ENCODE peak calls at places on chromosomes 12 and 14, in five cellular contexts. W, Z, H, I and S are unnamed samples.

GRCh38 chr12:49369723-49370145 is 2.5 kb downstream of the SPATS2 start:
- DNase-seq in W (no peak), Z (peak; percentile 77), H (peak; percentile 41), I (peak; percentile 44), S (peak; percentile 79)

GRCh38 chr14:68379510-68380303 is 413.2 kb downstream of the ZFP36L1 start:
- DNase-seq in W (no peak), Z (no peak), H (no peak), I (no peak), S (no peak)

GRCh38 chr12:96720363-96720705 is 186.7 kb upstream of the NEDD1 start:
- DNase-seq in W (no peak), Z (no peak), H (no peak), I (no peak), S (no peak)

GRCh38 chr12:47686645-47687240 is 19.1 kb downstream of the RPAP3 start:
- DNase-seq in W (peak; percentile 18), Z (peak; percentile 33), H (peak; percentile 25), I (peak; percentile 44), S (no peak)

GRCh38 chr12:20364501-20364900 is 3.8 kb upstream of the PDE3A start:
- DNase-seq in W (no peak), Z (no peak), H (no peak), I (no peak), S (no peak)

GRCh38 chr12:93709386-93709785 is 32.2 kb downstream of the CRADD start:
- DNase-seq in W (no peak), Z (no peak), H (no peak), I (no peak), S (no peak)

GRCh38 chr12:84619053-84619452 is 293.5 kb downstream of the SLC6A15 start:
- DNase-seq in W (no peak), Z (no peak), H (no peak), I (no peak), S (no peak)

GRCh38 chr12:49346659-49347306 is at the start of gene DNAJC22:
- DNase-seq in W (no peak), Z (peak; percentile 75), H (no peak), I (no peak), S (no peak)

GRCh38 chr12:77734489-77734888 is 96.2 kb upstream of the NAV3 start:
- DNase-seq in W (no peak), Z (no peak), H (no peak), I (no peak), S (no peak)

GRCh38 chr12:54719691-54720090 is 71.5 kb upstream of the DCD start:
- DNase-seq in W (no peak), Z (no peak), H (no peak), I (no peak), S (no peak)

GRCh38 chr12:6476496-6476895 is 6.0 kb upstream of the VAMP1 start:
- DNase-seq in W (no peak), Z (no peak), H (no peak), I (no peak), S (no peak)

GRCh38 chr14:93105362-93105761 is 10.4 kb downstream of the ITPK1 start:
- DNase-seq in W (no peak), Z (no peak), H (no peak), I (no peak), S (no peak)

GRCh38 chr14:50957296-50957695 is 13.0 kb upstream of the PYGL start:
- DNase-seq in W (no peak), Z (no peak), H (no peak), I (no peak), S (no peak)

GRCh38 chr12:26090853-26091510 is 33.9 kb downstream of the BHLHE41 start:
- DNase-seq in W (no peak), Z (no peak), H (peak; percentile 7), I (no peak), S (no peak)

GRCh38 chr14:104119119-104119699 is 19.2 kb upstream of the KIF26A start:
- DNase-seq in W (no peak), Z (no peak), H (no peak), I (no peak), S (no peak)

GRCh38 chr12:65609359-65609771 is 214.9 kb upstream of the HMGA2 start:
- DNase-seq in W (peak; percentile 48), Z (no peak), H (no peak), I (no peak), S (no peak)

GRCh38 chr14:76090611-76091010 is 61.1 kb upstream of the GPATCH2L start:
- DNase-seq in W (no peak), Z (no peak), H (no peak), I (no peak), S (no peak)

GRCh38 chr12:133130038-133130807 is at the start of the genes ZNF10 and ZNF891:
- DNase-seq in W (no peak), Z (peak; percentile 96), H (peak; percentile 90), I (peak; percentile 95), S (peak; percentile 76)

GRCh38 chr12:2562400-2562799 is 232.4 kb upstream of the FKBP4 start:
- DNase-seq in W (no peak), Z (no peak), H (no peak), I (peak; percentile 55), S (no peak)

GRCh38 chr14:66233571-66233970 is 252.6 kb upstream of the CCDC196 start:
- DNase-seq in W (no peak), Z (no peak), H (no peak), I (peak; percentile 8), S (no peak)

GRCh38 chr14:55451398-55451797 is 11.0 kb upstream of the TBPL2 start:
- DNase-seq in W (no peak), Z (no peak), H (no peak), I (no peak), S (no peak)

GRCh38 chr14:101588286-101588975 is 27.1 kb downstream of the DIO3 start:
- DNase-seq in W (no peak), Z (no peak), H (no peak), I (peak; percentile 56), S (no peak)

GRCh38 chr12:102470964-102471363 is 9.4 kb downstream of the IGF1 start:
- DNase-seq in W (no peak), Z (no peak), H (no peak), I (no peak), S (no peak)

GRCh38 chr14:24816011-24816928 is 182.3 kb upstream of the GZMB start:
- DNase-seq in W (no peak), Z (no peak), H (peak; percentile 100), I (no peak), S (no peak)

GRCh38 chr12:101745481-101745880 is 6.2 kb upstream of the SYCP3 start:
- DNase-seq in W (no peak), Z (no peak), H (no peak), I (no peak), S (no peak)

GRCh38 chr12:76398106-76398505 is 49.9 kb upstream of the BBS10 start:
- DNase-seq in W (no peak), Z (no peak), H (no peak), I (no peak), S (no peak)

GRCh38 chr12:49585477-49586445 is 17.8 kb upstream of the MCRS1 start:
- DNase-seq in W (no peak), Z (no peak), H (no peak), I (no peak), S (no peak)

GRCh38 chr12:93943766-93944165 is 204.6 kb upstream of the PLXNC1 start:
- DNase-seq in W (peak; percentile 3), Z (peak; percentile 19), H (no peak), I (no peak), S (no peak)

GRCh38 chr12:47383942-47384341 is 304.2 kb upstream of the AMIGO2 start:
- DNase-seq in W (no peak), Z (no peak), H (no peak), I (no peak), S (no peak)

GRCh38 chr12:7859552-7859951 is 13.2 kb downstream of the SLC2A14 start:
- DNase-seq in W (no peak), Z (no peak), H (no peak), I (no peak), S (no peak)

GRCh38 chr12:131046813-131047788 is 93.4 kb downstream of the ADGRD1 start:
- DNase-seq in W (no peak), Z (peak; percentile 37), H (no peak), I (no peak), S (no peak)

GRCh38 chr14:105475269-105475915 is 771 bp downstream of the CRIP2 start:
- DNase-seq in W (no peak), Z (no peak), H (no peak), I (no peak), S (no peak)

GRCh38 chr12:71693126-71693525 is 7.2 kb downstream of the TMEM19 start:
- DNase-seq in W (no peak), Z (no peak), H (no peak), I (no peak), S (no peak)

GRCh38 chr12:130344529-130344928 is 6.8 kb downstream of the PIWIL1 start:
- DNase-seq in W (no peak), Z (no peak), H (no peak), I (no peak), S (no peak)

GRCh38 chr12:119412811-119413794 is 78.6 kb downstream of the CCDC60 start:
- DNase-seq in W (peak; percentile 56), Z (peak; percentile 75), H (peak; percentile 43), I (peak; percentile 70), S (no peak)

GRCh38 chr14:21068521-21069387 is 1.4 kb upstream of the ARHGEF40 start:
- DNase-seq in W (peak; percentile 36), Z (peak; percentile 75), H (peak; percentile 84), I (peak; percentile 67), S (no peak)

GRCh38 chr14:21069388-21070082 is 569 bp upstream of the ARHGEF40 start:
- DNase-seq in W (no peak), Z (no peak), H (peak; percentile 85), I (peak; percentile 77), S (no peak)

GRCh38 chr14:21070610-21071224 is 613 bp downstream of the ARHGEF40 start:
- DNase-seq in W (no peak), Z (peak; percentile 22), H (peak; percentile 69), I (peak; percentile 71), S (no peak)

GRCh38 chr14:21071225-21072041 is 1.3 kb downstream of the ARHGEF40 start:
- DNase-seq in W (no peak), Z (peak; percentile 76), H (peak; percentile 56), I (peak; percentile 95), S (peak; percentile 51)

GRCh38 chr14:21070083-21070609 is at the start of gene ARHGEF40:
- DNase-seq in W (no peak), Z (peak; percentile 58), H (no peak), I (peak; percentile 87), S (no peak)
- TF ChIP-seq SIN3A in W (no peak), Z (no peak), H (no peak), I (no peak), S (no peak)

GRCh38 chr12:122422769-122423257 is 344 bp upstream of the CLIP1 start:
- DNase-seq in W (no peak), Z (peak; percentile 73), H (peak; percentile 49), I (no peak), S (no peak)
- TF ChIP-seq SIN3A in W (no peak), Z (no peak), H (no peak), I (no peak), S (no peak)

DNA sequence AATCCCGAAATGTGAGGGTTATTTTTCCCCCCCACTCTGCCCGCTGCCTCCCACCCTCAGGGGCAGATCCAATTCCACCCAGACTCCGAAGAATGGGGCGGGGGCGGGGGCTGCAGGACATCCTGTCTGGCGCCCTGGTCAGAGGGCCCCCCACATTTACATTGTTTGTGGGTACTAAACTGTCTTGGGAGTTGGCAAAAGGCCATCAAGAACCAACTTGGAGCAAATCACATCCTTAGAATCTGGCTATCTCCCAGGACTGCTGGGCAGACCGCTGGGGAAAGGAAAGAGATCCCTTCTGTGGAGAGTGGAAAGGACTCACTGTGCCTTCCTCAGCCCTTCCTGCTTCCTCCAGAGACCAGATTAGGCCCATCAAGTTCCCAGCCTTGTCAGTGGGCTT is 2.4 kb downstream of the EMP1 start:
- DNase-seq in W (no peak), Z (no peak), H (no peak), I (no peak), S (no peak)
- TF ChIP-seq SIN3A in W (no peak), Z (no peak), H (no peak), I (no peak), S (no peak)

GRCh38 chr14:91927216-91927615 is 20.3 kb downstream of the FBLN5 start:
- DNase-seq in W (no peak), Z (no peak), H (no peak), I (no peak), S (no peak)
- TF ChIP-seq SIN3A in W (no peak), Z (no peak), H (no peak), I (no peak), S (no peak)